ENCODE peak calls at places on chromosome 4, in nine cellular contexts. S, W, G, V, C, B, Q, O and D are unnamed samples.
A peak's percentile ranks its signal among the peaks of the same experiment; 100 is the strongest.

GRCh38 chr4:55033296-55033695 is 92.1 kb downstream of the KDR start:
- DNase-seq in Q (no peak), B (no peak), W (peak; percentile 68), S (no peak), O (no peak), G (no peak), C (no peak), V (no peak), D (no peak)

GRCh38 chr4:151801547-151802516 is 41.0 kb upstream of the GATB start:
- DNase-seq in C (peak; percentile 67), V (peak; percentile 46), S (peak; percentile 77), Q (peak; percentile 57), W (peak; percentile 57), O (peak; percentile 64), G (peak; percentile 56), B (peak; percentile 12), D (peak; percentile 72)

GRCh38 chr4:126860308-126860707 is 772.4 kb upstream of the INTU start:
- DNase-seq in S (no peak), W (no peak), C (no peak), Q (no peak), O (no peak), B (no peak), G (no peak), V (no peak), D (no peak)

GRCh38 chr4:6695660-6696581 is 2.2 kb downstream of the S100P start:
- DNase-seq in Q (no peak), W (peak; percentile 95), V (no peak), S (no peak), O (peak; percentile 69), G (no peak), C (peak; percentile 84), B (no peak), D (peak; percentile 48)

GRCh38 chr4:68372588-68372987 is 22.7 kb upstream of the YTHDC1 start:
- DNase-seq in G (no peak), O (peak; percentile 56), B (no peak), Q (peak; percentile 37), S (peak; percentile 8), C (no peak), W (peak; percentile 57), V (no peak), D (peak; percentile 56)

GRCh38 chr4:122224348-122224747 is 72.2 kb downstream of the BLTP1 start:
- DNase-seq in Q (peak; percentile 13), B (no peak), S (peak; percentile 48), O (peak; percentile 25), C (no peak), W (no peak), V (peak; percentile 12), G (peak; percentile 4), D (peak; percentile 34)

GRCh38 chr4:156576946-156577345 is 394.7 kb downstream of the PDGFC start:
- DNase-seq in O (peak; percentile 57), V (no peak), W (no peak), C (no peak), B (no peak), Q (no peak), S (no peak), G (no peak), D (no peak)

GRCh38 chr4:46124773-46125172 is 919 bp upstream of the GABRG1 start:
- DNase-seq in S (no peak), C (no peak), W (no peak), O (no peak), Q (no peak), V (no peak), G (no peak), B (no peak), D (no peak)

GRCh38 chr4:1728061-1728980 is 7.0 kb downstream of the TACC3 start:
- DNase-seq in O (no peak), Q (no peak), C (no peak), B (no peak), S (no peak), G (no peak), V (no peak), W (peak; percentile 72), D (no peak)

GRCh38 chr4:156322592-156322991 is 368.9 kb upstream of the CTSO start:
- DNase-seq in C (no peak), Q (peak; percentile 91), S (peak; percentile 73), B (no peak), W (no peak), G (no peak), O (peak; percentile 57), V (peak; percentile 75), D (peak; percentile 77)

GRCh38 chr4:118154643-118155042 is 120.4 kb downstream of the NDST3 start:
- DNase-seq in G (no peak), Q (peak; percentile 71), S (peak; percentile 79), B (no peak), V (no peak), O (no peak), C (no peak), W (no peak), D (peak; percentile 25)

GRCh38 chr4:183596056-183596757 is 62.8 kb downstream of the RWDD4 start:
- DNase-seq in W (no peak), G (no peak), S (no peak), C (no peak), B (no peak), Q (no peak), V (no peak), O (peak; percentile 33), D (no peak)

GRCh38 chr4:28555851-28556250 is 1695.2 kb downstream of the STIM2 start:
- DNase-seq in V (peak; percentile 22), B (no peak), O (peak; percentile 2), S (peak; percentile 13), G (no peak), W (no peak), Q (peak; percentile 87), C (no peak), D (no peak)

GRCh38 chr4:124199755-124200154 is 512.8 kb downstream of the ANKRD50 start:
- DNase-seq in B (no peak), C (no peak), O (peak; percentile 47), Q (peak; percentile 74), V (peak; percentile 61), G (no peak), W (no peak), S (peak; percentile 61), D (peak; percentile 39)

GRCh38 chr4:38189445-38189844 is 229.2 kb downstream of the PTTG2 start:
- DNase-seq in B (no peak), O (peak; percentile 82), G (no peak), Q (peak; percentile 98), W (peak; percentile 94), S (peak; percentile 81), C (no peak), V (peak; percentile 77), D (peak; percentile 95)

GRCh38 chr4:53654300-53654758 is 63.0 kb upstream of the LNX1 start:
- DNase-seq in V (peak; percentile 89), C (no peak), B (no peak), O (no peak), S (no peak), G (no peak), Q (peak; percentile 62), W (no peak), D (peak; percentile 39)

DNA sequence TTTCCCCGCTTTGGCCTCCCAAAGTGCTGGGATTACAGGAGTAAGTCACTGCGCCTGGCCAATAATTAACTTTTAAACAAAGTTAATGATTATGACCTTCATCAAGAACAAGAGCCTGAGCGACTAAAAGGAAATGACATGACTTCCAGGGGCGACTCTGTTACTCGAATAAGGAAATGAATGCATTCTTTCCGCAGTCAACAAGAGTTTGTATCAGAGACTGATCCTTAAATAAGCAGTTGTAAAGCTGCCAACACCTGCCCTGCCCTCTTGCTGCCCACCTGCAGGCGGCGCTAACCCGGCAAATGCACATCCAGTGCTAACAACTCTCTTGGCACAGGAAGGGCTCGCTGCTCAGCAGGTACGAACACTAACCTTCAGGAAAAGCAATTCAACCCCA is 27.3 kb downstream of the WDR1 start:
- DNase-seq in V (no peak), Q (no peak), G (no peak), S (no peak), B (no peak), W (no peak), C (no peak), O (no peak), D (no peak)
- TF ChIP-seq CTCF in V (peak; percentile 33), Q (peak; percentile 40), G (peak; percentile 56), S (peak; percentile 50), B (peak; percentile 31), W (peak; percentile 41), C (peak; percentile 32), O (peak; percentile 36), D (peak; percentile 29)

DNA sequence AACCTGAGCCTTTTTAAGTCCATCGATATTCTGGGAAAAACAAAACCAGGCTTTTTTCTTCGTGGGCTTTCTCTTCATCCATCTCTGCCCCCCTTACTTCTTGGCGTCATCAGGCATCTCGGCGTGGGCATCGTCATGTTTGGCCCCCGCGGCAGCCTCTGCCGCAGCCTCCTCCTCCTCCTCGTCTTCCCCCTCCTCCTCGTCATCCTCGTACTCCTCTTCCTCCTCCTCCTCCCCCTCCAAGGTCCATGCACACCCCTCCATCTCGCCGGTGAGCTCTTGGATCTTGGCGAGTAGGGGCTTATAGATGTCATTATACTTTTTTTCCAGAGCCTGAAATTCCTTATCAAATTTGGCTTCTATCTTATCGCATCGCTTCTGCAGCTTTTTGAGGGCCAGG is 516 bp downstream of the NAP1L5 start:
- DNase-seq in Q (peak; percentile 69), G (no peak), O (peak; percentile 48), S (no peak), W (no peak), C (no peak), B (no peak), V (peak; percentile 34), D (no peak)
- H3K4me3 ChIP-seq in Q (peak overlapping the region; percentile 75), G (peak overlapping the region; percentile 55), O (peak overlapping the region; percentile 71), S (peak overlapping the region; percentile 74), W (peak overlapping the region; percentile 48), C (peak overlapping the region; percentile 64), B (peak overlapping the region; percentile 73), V (peak overlapping the region; percentile 78), D (peak overlapping the region; percentile 76)

GRCh38 chr4:137226900-137227299 is 305.4 kb downstream of the PCDH18 start:
- DNase-seq in G (no peak), B (no peak), O (peak; percentile 20), Q (peak; percentile 34), C (no peak), W (no peak), S (peak; percentile 43), V (peak; percentile 41), D (no peak)
- TF ChIP-seq CTCF in G (peak; percentile 27), B (no peak), O (peak; percentile 40), Q (peak; percentile 45), C (no peak), W (peak; percentile 40), S (peak; percentile 56), V (peak; percentile 45), D (peak; percentile 19)

GRCh38 chr4:8250637-8251036 is 18.9 kb upstream of the HTRA3 start:
- DNase-seq in S (no peak), O (no peak), B (no peak), C (no peak), V (no peak), Q (no peak), W (no peak), G (no peak), D (no peak)

GRCh38 chr4:8245879-8246833 is 23.4 kb upstream of the HTRA3 start:
- DNase-seq in B (no peak), V (no peak), C (no peak), W (no peak), Q (no peak), S (no peak), G (no peak), O (no peak), D (no peak)

GRCh38 chr4:8247047-8247930 is 22.3 kb upstream of the HTRA3 start:
- DNase-seq in G (no peak), O (peak; percentile 92), Q (peak; percentile 51), W (no peak), B (no peak), S (peak; percentile 83), V (peak; percentile 50), C (no peak), D (peak; percentile 46)

GRCh38 chr4:8250167-8250566 is 19.4 kb upstream of the HTRA3 start:
- DNase-seq in G (no peak), S (no peak), W (no peak), Q (no peak), C (no peak), B (no peak), O (no peak), V (no peak), D (no peak)

GRCh38 chr4:8248091-8248490 is 21.5 kb upstream of the HTRA3 start:
- DNase-seq in S (peak; percentile 74), G (no peak), V (no peak), W (no peak), C (no peak), O (peak; percentile 91), B (no peak), Q (peak; percentile 62), D (peak; percentile 26)
- H3K4me3 ChIP-seq in S (no peak overlapping the region), G (no peak overlapping the region), V (no peak overlapping the region), W (no peak overlapping the region), C (no peak overlapping the region), O (no peak overlapping the region), B (no peak overlapping the region), Q (no peak overlapping the region), D (no peak overlapping the region)